ENCODE peak calls at places on chromosomes 4 and X, in five cellular contexts. One of them, this sample, is unnamed.

GRCh38 chr4:157706134-157706533 is 466.7 kb downstream of the GASK1B start:
- DNase-seq in aorta: no peak
- DNase-seq in neuronal stem cell: no peak
- DNase-seq in choroid plexus epithelial cell: no peak
- DNase-seq in SK-N-MC: no peak
- DNase-seq in this sample: no peak

GRCh38 chrX:40261955-40262596 is 164.3 kb upstream of the BCOR start:
- DNase-seq in aorta: no peak
- DNase-seq in choroid plexus epithelial cell: peak; percentile 71
- DNase-seq in SK-N-MC: no peak
- DNase-seq in neuronal stem cell: no peak
- DNase-seq in this sample: no peak

GRCh38 chrX:71302461-71303213 is 1.1 kb downstream of the ITGB1BP2 start:
- DNase-seq in SK-N-MC: no peak
- DNase-seq in aorta: no peak
- DNase-seq in choroid plexus epithelial cell: no peak
- DNase-seq in neuronal stem cell: no peak
- DNase-seq in this sample: no peak

GRCh38 chr4:60617731-60618130 is 582.4 kb upstream of the ADGRL3 start:
- DNase-seq in aorta: no peak
- DNase-seq in choroid plexus epithelial cell: no peak
- DNase-seq in SK-N-MC: no peak
- DNase-seq in neuronal stem cell: no peak
- DNase-seq in this sample: no peak

GRCh38 chr4:26051278-26051677 is 137.3 kb downstream of the SMIM20 start:
- DNase-seq in SK-N-MC: no peak
- DNase-seq in aorta: no peak
- DNase-seq in neuronal stem cell: no peak
- DNase-seq in choroid plexus epithelial cell: no peak
- DNase-seq in this sample: no peak

GRCh38 chr4:16199132-16199531 is 27.1 kb downstream of the TAPT1 start:
- DNase-seq in neuronal stem cell: no peak
- DNase-seq in aorta: no peak
- DNase-seq in choroid plexus epithelial cell: peak; percentile 67
- DNase-seq in SK-N-MC: no peak
- DNase-seq in this sample: no peak

GRCh38 chr4:37555324-37555723 is 130.9 kb downstream of the RELL1 start:
- DNase-seq in neuronal stem cell: no peak
- DNase-seq in SK-N-MC: no peak
- DNase-seq in aorta: no peak
- DNase-seq in choroid plexus epithelial cell: no peak
- DNase-seq in this sample: no peak

GRCh38 chr4:185358514-185359433 is 37.0 kb downstream of the LRP2BP start:
- DNase-seq in aorta: no peak
- DNase-seq in choroid plexus epithelial cell: peak; percentile 95
- DNase-seq in neuronal stem cell: peak; percentile 2
- DNase-seq in SK-N-MC: no peak
- DNase-seq in this sample: no peak

GRCh38 chrX:110045988-110046387 is 43.1 kb downstream of the TMEM164 start:
- DNase-seq in SK-N-MC: no peak
- DNase-seq in neuronal stem cell: no peak
- DNase-seq in aorta: no peak
- DNase-seq in choroid plexus epithelial cell: peak; percentile 43
- DNase-seq in this sample: no peak

GRCh38 chrX:93594780-93595179 is 78.6 kb downstream of the NAP1L3 start:
- DNase-seq in neuronal stem cell: no peak
- DNase-seq in aorta: no peak
- DNase-seq in SK-N-MC: no peak
- DNase-seq in choroid plexus epithelial cell: no peak
- DNase-seq in this sample: no peak

GRCh38 chr4:182343435-182343834 is 100.2 kb downstream of the TENM3 start:
- DNase-seq in SK-N-MC: no peak
- DNase-seq in neuronal stem cell: no peak
- DNase-seq in choroid plexus epithelial cell: no peak
- DNase-seq in aorta: no peak
- DNase-seq in this sample: no peak

GRCh38 chr4:55398966-55399365 is 3.2 kb downstream of the TMEM165 start:
- DNase-seq in SK-N-MC: no peak
- DNase-seq in choroid plexus epithelial cell: peak; percentile 33
- DNase-seq in neuronal stem cell: no peak
- DNase-seq in aorta: no peak
- DNase-seq in this sample: no peak

GRCh38 chr4:154376461-154376860 is 115.1 kb downstream of the DCHS2 start:
- DNase-seq in neuronal stem cell: no peak
- DNase-seq in SK-N-MC: no peak
- DNase-seq in aorta: no peak
- DNase-seq in choroid plexus epithelial cell: no peak
- DNase-seq in this sample: no peak
- H3K4me3 ChIP-seq in neuronal stem cell: no peak overlapping the region
- H3K4me3 ChIP-seq in SK-N-MC: no peak overlapping the region
- H3K4me3 ChIP-seq in aorta: no peak overlapping the region
- H3K4me3 ChIP-seq in choroid plexus epithelial cell: no peak overlapping the region
- H3K4me3 ChIP-seq in this sample: no peak overlapping the region

DNA sequence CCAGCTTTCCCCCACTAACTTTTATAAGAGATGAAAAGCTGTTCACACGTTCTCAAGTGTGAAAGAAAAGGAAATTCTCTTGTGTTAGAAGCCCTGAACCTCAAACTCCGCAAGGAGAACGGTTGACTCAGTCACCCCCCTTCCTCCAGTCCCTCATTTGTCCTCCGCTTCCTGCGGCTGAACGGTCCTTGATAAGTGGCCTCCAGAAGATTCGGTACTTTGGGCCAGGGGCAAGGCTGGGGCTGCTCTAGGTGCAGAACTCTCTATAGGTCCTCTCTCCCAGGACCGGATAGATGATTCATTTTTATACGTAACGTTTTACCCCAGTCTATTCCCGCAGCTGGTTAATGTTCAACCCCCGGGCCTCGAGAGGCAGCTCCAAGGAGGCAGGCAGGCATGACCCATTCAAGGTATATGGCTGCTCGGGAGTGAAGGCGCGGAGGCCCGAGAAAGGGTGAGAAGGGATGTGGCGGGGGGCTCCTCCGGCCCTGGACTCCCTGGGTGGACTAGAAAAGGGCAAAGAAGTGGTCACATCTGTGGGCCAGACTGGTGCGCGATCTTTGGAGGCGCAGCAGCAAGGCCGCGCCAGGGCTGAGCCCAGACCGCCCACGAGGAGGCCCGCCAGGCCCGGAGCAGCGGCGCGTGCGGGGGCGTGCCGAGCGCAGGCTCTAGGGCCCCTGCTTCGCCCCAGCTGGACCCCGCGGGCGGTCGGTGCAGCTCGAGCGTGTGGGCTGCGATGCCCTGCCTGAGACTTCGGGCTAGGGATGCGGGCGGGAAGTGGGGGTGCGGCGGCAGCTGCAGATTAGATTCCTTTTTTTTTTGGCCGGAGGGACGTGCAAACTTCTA is 11.7 kb downstream of the PITX2 start:
- DNase-seq in neuronal stem cell: peak; percentile 20
- DNase-seq in choroid plexus epithelial cell: no peak
- DNase-seq in aorta: no peak
- DNase-seq in SK-N-MC: no peak
- DNase-seq in this sample: no peak
- H3K4me3 ChIP-seq in neuronal stem cell: no peak overlapping the region
- H3K4me3 ChIP-seq in choroid plexus epithelial cell: no peak overlapping the region
- H3K4me3 ChIP-seq in aorta: peak overlapping the region; percentile 4
- H3K4me3 ChIP-seq in SK-N-MC: no peak overlapping the region
- H3K4me3 ChIP-seq in this sample: no peak overlapping the region

GRCh38 chr4:1544861-1545275 is 138.6 kb upstream of the NKX1-1 start:
- DNase-seq in aorta: no peak
- DNase-seq in neuronal stem cell: no peak
- DNase-seq in choroid plexus epithelial cell: no peak
- DNase-seq in SK-N-MC: peak; percentile 35
- DNase-seq in this sample: no peak
- H3K4me3 ChIP-seq in aorta: no peak overlapping the region
- H3K4me3 ChIP-seq in neuronal stem cell: no peak overlapping the region
- H3K4me3 ChIP-seq in choroid plexus epithelial cell: no peak overlapping the region
- H3K4me3 ChIP-seq in SK-N-MC: peak overlapping the region; percentile 36
- H3K4me3 ChIP-seq in this sample: no peak overlapping the region

GRCh38 chrX:1486749-1487361 is 34.1 kb upstream of the ASMTL start:
- DNase-seq in choroid plexus epithelial cell: no peak
- DNase-seq in aorta: peak; percentile 72
- DNase-seq in neuronal stem cell: no peak
- DNase-seq in SK-N-MC: no peak
- DNase-seq in this sample: no peak

GRCh38 chrX:1486177-1486576 is 33.5 kb upstream of the ASMTL start:
- DNase-seq in SK-N-MC: no peak
- DNase-seq in aorta: no peak
- DNase-seq in neuronal stem cell: no peak
- DNase-seq in choroid plexus epithelial cell: no peak
- DNase-seq in this sample: no peak

GRCh38 chrX:1488745-1489144 is 36.0 kb upstream of the ASMTL start:
- DNase-seq in neuronal stem cell: no peak
- DNase-seq in choroid plexus epithelial cell: no peak
- DNase-seq in SK-N-MC: no peak
- DNase-seq in aorta: no peak
- DNase-seq in this sample: no peak

GRCh38 chrX:1488141-1488540 is 35.4 kb upstream of the ASMTL start:
- DNase-seq in neuronal stem cell: no peak
- DNase-seq in choroid plexus epithelial cell: no peak
- DNase-seq in SK-N-MC: no peak
- DNase-seq in aorta: no peak
- DNase-seq in this sample: no peak

GRCh38 chrX:1487401-1487800 is 34.7 kb upstream of the ASMTL start:
- DNase-seq in SK-N-MC: no peak
- DNase-seq in choroid plexus epithelial cell: no peak
- DNase-seq in neuronal stem cell: no peak
- DNase-seq in aorta: no peak
- DNase-seq in this sample: no peak
- H3K4me3 ChIP-seq in SK-N-MC: no peak overlapping the region
- H3K4me3 ChIP-seq in choroid plexus epithelial cell: no peak overlapping the region
- H3K4me3 ChIP-seq in neuronal stem cell: no peak overlapping the region
- H3K4me3 ChIP-seq in aorta: no peak overlapping the region
- H3K4me3 ChIP-seq in this sample: no peak overlapping the region

DNA sequence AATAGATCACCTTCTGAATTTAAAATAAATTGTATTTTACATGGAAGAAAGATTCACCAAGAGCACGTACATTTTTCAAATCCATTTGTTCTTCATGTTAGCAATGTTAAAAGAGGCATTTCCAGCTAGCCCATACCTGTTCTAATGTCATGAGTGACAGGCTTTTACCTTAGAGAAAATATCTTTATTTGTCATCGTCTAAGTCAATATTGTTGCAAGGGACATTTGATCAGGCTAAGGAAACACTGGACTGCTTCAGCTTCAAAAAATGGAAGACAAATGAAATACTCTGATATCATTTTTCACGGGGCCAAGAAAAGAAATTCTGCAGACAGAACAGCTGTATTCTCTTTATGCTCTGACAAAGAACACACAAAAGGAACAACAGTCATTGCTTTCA is 207.7 kb downstream of the RCHY1 start:
- DNase-seq in aorta: no peak
- DNase-seq in choroid plexus epithelial cell: no peak
- DNase-seq in SK-N-MC: no peak
- DNase-seq in neuronal stem cell: no peak
- DNase-seq in this sample: no peak
- H3K4me3 ChIP-seq in aorta: no peak overlapping the region
- H3K4me3 ChIP-seq in choroid plexus epithelial cell: no peak overlapping the region
- H3K4me3 ChIP-seq in SK-N-MC: no peak overlapping the region
- H3K4me3 ChIP-seq in neuronal stem cell: no peak overlapping the region
- H3K4me3 ChIP-seq in this sample: no peak overlapping the region

GRCh38 chrX:46627700-46628405 is 54.3 kb downstream of the CHST7 start:
- DNase-seq in aorta: no peak
- DNase-seq in SK-N-MC: no peak
- DNase-seq in choroid plexus epithelial cell: no peak
- DNase-seq in neuronal stem cell: no peak
- DNase-seq in this sample: no peak
- H3K4me3 ChIP-seq in aorta: no peak overlapping the region
- H3K4me3 ChIP-seq in SK-N-MC: no peak overlapping the region
- H3K4me3 ChIP-seq in choroid plexus epithelial cell: no peak overlapping the region
- H3K4me3 ChIP-seq in neuronal stem cell: no peak overlapping the region
- H3K4me3 ChIP-seq in this sample: no peak overlapping the region

GRCh38 chr4:7190668-7191545 is 1.4 kb upstream of the SORCS2 start:
- DNase-seq in aorta: peak; percentile 22
- DNase-seq in choroid plexus epithelial cell: no peak
- DNase-seq in SK-N-MC: no peak
- DNase-seq in neuronal stem cell: no peak
- DNase-seq in this sample: no peak
- H3K4me3 ChIP-seq in aorta: no peak overlapping the region
- H3K4me3 ChIP-seq in choroid plexus epithelial cell: no peak overlapping the region
- H3K4me3 ChIP-seq in SK-N-MC: no peak overlapping the region
- H3K4me3 ChIP-seq in neuronal stem cell: no peak overlapping the region
- H3K4me3 ChIP-seq in this sample: no peak overlapping the region

GRCh38 chr4:75723117-75723801 is 1.1 kb upstream of the USO1 start:
- DNase-seq in SK-N-MC: no peak
- DNase-seq in choroid plexus epithelial cell: peak; percentile 56
- DNase-seq in neuronal stem cell: no peak
- DNase-seq in aorta: no peak
- DNase-seq in this sample: peak; percentile 60
- H3K4me3 ChIP-seq in SK-N-MC: peak overlapping the region; percentile 83
- H3K4me3 ChIP-seq in choroid plexus epithelial cell: peak overlapping the region; percentile 100
- H3K4me3 ChIP-seq in neuronal stem cell: peak overlapping the region; percentile 56
- H3K4me3 ChIP-seq in aorta: peak overlapping the region; percentile 57
- H3K4me3 ChIP-seq in this sample: peak overlapping the region; percentile 84

DNA sequence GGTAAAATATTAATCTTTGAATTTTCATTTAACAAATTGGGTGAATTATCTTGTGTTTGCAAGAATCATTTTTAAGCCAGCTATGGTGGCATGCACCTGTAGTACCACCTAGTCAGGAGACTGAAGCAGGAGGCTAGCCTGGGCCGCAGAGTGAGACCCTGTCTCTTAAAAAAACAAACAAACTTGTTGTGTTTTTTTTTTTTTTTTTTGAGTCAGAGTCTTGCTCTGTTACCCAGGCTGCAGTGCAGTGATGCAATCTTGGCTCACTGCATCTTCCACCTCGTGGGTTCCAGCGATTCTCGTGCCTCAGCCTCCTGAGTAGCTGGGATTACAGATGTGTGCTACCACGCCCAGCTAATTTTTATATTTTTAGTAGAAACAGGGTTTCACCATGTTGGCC is 2.2 kb downstream of the TXLNG start:
- DNase-seq in neuronal stem cell: no peak
- DNase-seq in aorta: no peak
- DNase-seq in SK-N-MC: no peak
- DNase-seq in choroid plexus epithelial cell: peak; percentile 44
- DNase-seq in this sample: no peak
- H3K4me3 ChIP-seq in neuronal stem cell: no peak overlapping the region
- H3K4me3 ChIP-seq in aorta: no peak overlapping the region
- H3K4me3 ChIP-seq in SK-N-MC: no peak overlapping the region
- H3K4me3 ChIP-seq in choroid plexus epithelial cell: no peak overlapping the region
- H3K4me3 ChIP-seq in this sample: no peak overlapping the region

GRCh38 chr4:56506110-56506705 is 617 bp downstream of the ARL9 start:
- DNase-seq in aorta: no peak
- DNase-seq in SK-N-MC: no peak
- DNase-seq in neuronal stem cell: peak; percentile 24
- DNase-seq in choroid plexus epithelial cell: peak; percentile 25
- DNase-seq in this sample: no peak
- H3K4me3 ChIP-seq in aorta: peak overlapping the region; percentile 59
- H3K4me3 ChIP-seq in SK-N-MC: no peak overlapping the region
- H3K4me3 ChIP-seq in neuronal stem cell: no peak overlapping the region
- H3K4me3 ChIP-seq in choroid plexus epithelial cell: peak overlapping the region; percentile 73
- H3K4me3 ChIP-seq in this sample: peak overlapping the region; percentile 61